ENCODE peak calls at places on chromosome 2, in six cellular contexts. One of them, this sample, is unnamed.

GRCh38 chr2:233153146-233153798 is 93.1 kb downstream of the INPP5D start:
- DNase-seq in astrocyte of the spinal cord: no peak
- DNase-seq in hypothalamus: no peak
- DNase-seq in ACHN: no peak
- DNase-seq in mucosa of gallbladder: no peak
- DNase-seq in GM18507: no peak
- DNase-seq in this sample: no peak

GRCh38 chr2:27408601-27409320 is 630 bp downstream of the PPM1G start:
- DNase-seq in astrocyte of the spinal cord: no peak
- DNase-seq in hypothalamus: no peak
- DNase-seq in ACHN: peak
- DNase-seq in mucosa of gallbladder: no peak
- DNase-seq in GM18507: no peak
- DNase-seq in this sample: no peak

GRCh38 chr2:96131152-96131817 is 7.0 kb downstream of the ASTL start:
- DNase-seq in astrocyte of the spinal cord: no peak
- DNase-seq in hypothalamus: no peak
- DNase-seq in ACHN: no peak
- DNase-seq in mucosa of gallbladder: no peak
- DNase-seq in GM18507: no peak
- DNase-seq in this sample: no peak

GRCh38 chr2:133802366-133802765 is 234.1 kb upstream of the NCKAP5 start:
- DNase-seq in astrocyte of the spinal cord: no peak
- DNase-seq in hypothalamus: no peak
- DNase-seq in ACHN: no peak
- DNase-seq in mucosa of gallbladder: no peak
- DNase-seq in GM18507: no peak
- DNase-seq in this sample: no peak

GRCh38 chr2:102126660-102127059 is 15.9 kb upstream of the IL1R1 start:
- DNase-seq in astrocyte of the spinal cord: peak
- DNase-seq in hypothalamus: no peak
- DNase-seq in ACHN: no peak
- DNase-seq in mucosa of gallbladder: no peak
- DNase-seq in GM18507: no peak
- DNase-seq in this sample: no peak

GRCh38 chr2:21819475-21819874 is 695.7 kb downstream of the TDRD15 start:
- DNase-seq in astrocyte of the spinal cord: no peak
- DNase-seq in hypothalamus: no peak
- DNase-seq in ACHN: no peak
- DNase-seq in mucosa of gallbladder: no peak
- DNase-seq in GM18507: no peak
- DNase-seq in this sample: no peak

GRCh38 chr2:94871226-94872087 is at the start of gene TEKT4:
- DNase-seq in astrocyte of the spinal cord: no peak
- DNase-seq in hypothalamus: no peak
- DNase-seq in ACHN: peak
- DNase-seq in mucosa of gallbladder: no peak
- DNase-seq in GM18507: no peak
- DNase-seq in this sample: no peak

GRCh38 chr2:61759718-61760117 is 94.1 kb downstream of the FAM161A start:
- DNase-seq in astrocyte of the spinal cord: peak
- DNase-seq in hypothalamus: no peak
- DNase-seq in ACHN: peak
- DNase-seq in mucosa of gallbladder: no peak
- DNase-seq in GM18507: no peak
- DNase-seq in this sample: no peak

GRCh38 chr2:8412082-8412481 is 269.8 kb upstream of the ID2 start:
- DNase-seq in astrocyte of the spinal cord: no peak
- DNase-seq in hypothalamus: no peak
- DNase-seq in ACHN: peak
- DNase-seq in mucosa of gallbladder: peak
- DNase-seq in GM18507: no peak
- DNase-seq in this sample: no peak

This sample was measured in esophagus muscularis mucosa.